ENCODE peak calls at places on chromosome X, in four cellular contexts. H is SK-N-SH, N is WTC11, R is K562. F is an unnamed sample.

GRCh38 chrX:110015027-110015426 is 12.1 kb downstream of the TMEM164 start:
- DNase-seq in H (no peak), N (no peak), R (no peak), F (no peak)

GRCh38 chrX:24676403-24677024 is 17.2 kb upstream of the POLA1 start:
- DNase-seq in H (peak), N (no peak), R (peak), F (no peak)

GRCh38 chrX:118066867-118067515 is 49.6 kb downstream of the KLHL13 start:
- DNase-seq in H (no peak), N (no peak), R (no peak), F (no peak)

GRCh38 chrX:135484636-135485289 is 35.7 kb upstream of the INTS6L start:
- DNase-seq in H (peak), N (no peak), R (peak), F (no peak)

GRCh38 chrX:42499620-42500019 is 278.3 kb downstream of the PPP1R2C start:
- DNase-seq in H (no peak), N (no peak), R (no peak), F (no peak)

GRCh38 chrX:122579521-122579920 is 604.6 kb upstream of the GRIA3 start:
- DNase-seq in H (no peak), N (no peak), R (no peak), F (no peak)

GRCh38 chrX:40207626-40208025 is 109.9 kb upstream of the BCOR start:
- DNase-seq in H (no peak), N (no peak), R (peak), F (no peak)

GRCh38 chrX:74925210-74926088 is at the start of gene NEXMIF:
- DNase-seq in H (peak), N (peak), R (no peak), F (no peak)

GRCh38 chrX:119425050-119425449 is 25.9 kb downstream of the SLC25A43 start:
- DNase-seq in H (no peak), N (no peak), R (no peak), F (no peak)

GRCh38 chrX:18886005-18886343 is 97.9 kb downstream of the PHKA2 start:
- DNase-seq in H (no peak), N (no peak), R (no peak), F (no peak)

GRCh38 chrX:17405225-17405969 is 30.4 kb downstream of the NHS start:
- DNase-seq in H (no peak), N (no peak), R (no peak), F (no peak)

GRCh38 chrX:150205011-150205410 is 158.1 kb upstream of the MAMLD1 start:
- DNase-seq in H (peak), N (no peak), R (no peak), F (no peak)

GRCh38 chrX:20233336-20233735 is 33.4 kb downstream of the RPS6KA3 start:
- DNase-seq in H (no peak), N (no peak), R (no peak), F (no peak)

GRCh38 chrX:123990602-123991001 is 29.1 kb downstream of the STAG2 start:
- DNase-seq in H (no peak), N (no peak), R (no peak), F (no peak)

GRCh38 chrX:53249387-53250042 is 24.5 kb upstream of the KDM5C start:
- DNase-seq in H (no peak), N (no peak), R (no peak), F (no peak)

GRCh38 chrX:13898084-13898483 is 81.2 kb upstream of the GPM6B start:
- DNase-seq in H (peak), N (peak), R (no peak), F (peak)

GRCh38 chrX:12919051-12919450 is 12.6 kb downstream of the TLR8 start:
- DNase-seq in H (no peak), N (no peak), R (no peak), F (no peak)

DNA sequence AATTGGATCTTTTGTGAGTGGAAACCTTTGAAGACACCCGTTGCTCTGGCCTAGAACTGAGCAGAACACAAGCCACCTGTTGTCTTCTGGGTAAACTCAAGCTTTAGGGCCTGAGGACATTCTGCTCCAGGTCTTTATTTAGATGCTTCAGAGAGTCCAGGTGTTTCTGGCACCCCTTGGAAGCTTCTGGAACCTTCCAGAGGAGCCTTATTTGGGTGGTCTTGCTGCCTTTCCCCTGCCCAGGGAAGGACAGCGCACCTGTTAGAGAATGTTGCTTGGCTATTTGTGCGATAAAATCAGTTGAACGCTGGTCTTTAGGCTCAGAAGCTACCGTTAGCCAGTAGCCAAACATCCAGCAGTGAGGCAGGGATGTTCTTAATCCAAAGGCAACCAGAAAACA is 3.0 kb downstream of the ZNF275 start:
- DNase-seq in H (no peak), N (no peak), R (no peak), F (no peak)
- TF ChIP-seq USF1 in H (no peak), N (no peak), R (no peak), F (no peak)

GRCh38 chrX:85052636-85053343 is 49.1 kb downstream of the APOOL start:
- DNase-seq in H (no peak), N (no peak), R (no peak), F (no peak)
- TF ChIP-seq USF1 in H (no peak), N (no peak), R (no peak), F (no peak)

GRCh38 chrX:10617964-10618342 is 2.4 kb downstream of the MID1 start:
- DNase-seq in H (peak), N (no peak), R (no peak), F (no peak)

GRCh38 chrX:10620121-10620699 is at the start of gene MID1:
- DNase-seq in H (peak), N (peak), R (no peak), F (no peak)

GRCh38 chrX:10618911-10619310 is 1.5 kb downstream of the MID1 start:
- DNase-seq in H (no peak), N (no peak), R (no peak), F (no peak)

GRCh38 chrX:10617186-10617963 is 3.0 kb downstream of the MID1 start:
- DNase-seq in H (no peak), N (no peak), R (no peak), F (no peak)

GRCh38 chrX:10619311-10620015 is 922 bp downstream of the MID1 start:
- DNase-seq in H (peak), N (no peak), R (no peak), F (no peak)
- TF ChIP-seq USF1 in H (no peak), N (no peak), R (no peak), F (no peak)

GRCh38 chrX:45421806-45422205 is 221.1 kb upstream of the DIPK2B start:
- DNase-seq in H (no peak), N (no peak), R (no peak), F (no peak)

GRCh38 chrX:45424341-45424740 is 223.7 kb upstream of the DIPK2B start:
- DNase-seq in H (no peak), N (no peak), R (no peak), F (no peak)

GRCh38 chrX:45422216-45422925 is 221.7 kb upstream of the DIPK2B start:
- DNase-seq in H (no peak), N (no peak), R (no peak), F (no peak)
- TF ChIP-seq USF1 in H (no peak), N (no peak), R (no peak), F (no peak)

GRCh38 chrX:41474726-41475100 is 27.6 kb downstream of the NYX start:
- DNase-seq in H (no peak), N (peak), R (no peak), F (no peak)
- TF ChIP-seq USF1 in H (no peak), N (peak), R (no peak), F (no peak)

GRCh38 chrX:9482408-9482807 is 17.6 kb downstream of the TBL1X start:
- DNase-seq in H (no peak), N (no peak), R (no peak), F (no peak)

GRCh38 chrX:9482837-9483236 is 18.0 kb downstream of the TBL1X start:
- DNase-seq in H (no peak), N (no peak), R (no peak), F (no peak)

GRCh38 chrX:9489234-9489633 is 24.4 kb downstream of the TBL1X start:
- DNase-seq in H (no peak), N (no peak), R (no peak), F (no peak)

GRCh38 chrX:9483376-9483775 is 18.5 kb downstream of the TBL1X start:
- DNase-seq in H (no peak), N (no peak), R (no peak), F (no peak)

DNA sequence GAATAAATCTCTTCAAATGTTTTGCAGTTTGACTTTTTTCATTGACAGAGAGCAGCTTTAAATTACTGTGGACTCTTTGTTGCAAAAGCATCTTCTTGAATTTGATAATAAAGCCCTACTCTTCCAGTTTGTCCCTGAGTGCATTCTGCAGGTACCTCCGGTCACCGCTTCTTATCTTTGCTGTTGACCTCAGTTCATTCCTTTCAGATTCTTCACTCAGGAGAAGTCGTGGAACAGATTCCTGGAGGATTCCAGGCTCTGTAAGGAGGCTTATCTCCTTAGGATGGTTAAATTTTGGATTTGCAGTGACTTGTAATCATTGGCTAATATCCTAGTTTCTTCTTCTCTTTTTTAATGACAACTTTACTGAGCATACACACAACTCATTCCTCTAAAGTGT is 21.9 kb downstream of the TBL1X start:
- DNase-seq in H (no peak), N (no peak), R (no peak), F (no peak)
- TF ChIP-seq USF1 in H (no peak), N (no peak), R (no peak), F (no peak)

F was measured in GM12878.